ENCODE peak calls at places on chromosomes 6 and 20, in eight cellular contexts. K is heart left ventricle, U is transverse colon, S is endothelial cell of umbilical vein, Q is fibroblast of lung, G is lower lobe of right lung, T is suprapubic skin, O is K562. P is an unnamed sample.

GRCh38 chr6:84671188-84671587 is 93.2 kb downstream of the TBX18 start:
- DNase-seq in K (no peak), U (no peak), S (no peak), Q (no peak), G (no peak), T (no peak), O (no peak), P (no peak)

GRCh38 chr6:26311385-26312095 is 53.5 kb upstream of the BTN3A2 start:
- DNase-seq in K (no peak), U (peak; percentile 38), S (peak; percentile 81), Q (peak; percentile 74), G (no peak), T (no peak), O (peak; percentile 54), P (no peak)

GRCh38 chr20:23697947-23698346 is 9.1 kb upstream of the CST4 start:
- DNase-seq in K (no peak), U (no peak), S (no peak), Q (no peak), G (no peak), T (no peak), O (no peak), P (no peak)

GRCh38 chr6:15344186-15344506 is 98.3 kb downstream of the JARID2 start:
- DNase-seq in K (no peak), U (no peak), S (no peak), Q (no peak), G (no peak), T (no peak), O (no peak), P (no peak)

GRCh38 chr6:1708820-1709612 is 99.3 kb downstream of the FOXC1 start:
- DNase-seq in K (no peak), U (no peak), S (no peak), Q (no peak), G (peak; percentile 79), T (no peak), O (no peak), P (no peak)

GRCh38 chr20:62367136-62367482 is at the start of gene LAMA5:
- DNase-seq in K (peak; percentile 77), U (peak; percentile 69), S (no peak), Q (peak; percentile 35), G (peak; percentile 73), T (no peak), O (peak; percentile 87), P (no peak)

GRCh38 chr20:36206068-36206467 is 30.2 kb upstream of the AAR2 start:
- DNase-seq in K (no peak), U (no peak), S (no peak), Q (no peak), G (no peak), T (no peak), O (no peak), P (no peak)

GRCh38 chr20:59955131-59955796 is 3.0 kb upstream of the CDH26 start:
- DNase-seq in K (no peak), U (no peak), S (peak; percentile 9), Q (no peak), G (no peak), T (no peak), O (peak; percentile 39), P (no peak)

GRCh38 chr20:58389324-58389967 is 417 bp downstream of the VAPB start:
- DNase-seq in K (no peak), U (peak; percentile 48), S (peak; percentile 39), Q (peak; percentile 43), G (no peak), T (no peak), O (peak; percentile 55), P (no peak)

GRCh38 chr20:35849726-35850125 is 77.9 kb downstream of the PHF20 start:
- DNase-seq in K (no peak), U (no peak), S (peak; percentile 22), Q (no peak), G (no peak), T (no peak), O (no peak), P (no peak)

GRCh38 chr6:105748737-105749161 is 337.4 kb upstream of the PRDM1 start:
- DNase-seq in K (no peak), U (no peak), S (no peak), Q (peak; percentile 75), G (peak; percentile 44), T (no peak), O (no peak), P (peak; percentile 94)

GRCh38 chr6:19465760-19466159 is 371.4 kb upstream of the ID4 start:
- DNase-seq in K (no peak), U (no peak), S (no peak), Q (peak; percentile 75), G (no peak), T (no peak), O (no peak), P (no peak)

GRCh38 chr6:157253699-157254098 is 69.6 kb downstream of the TMEM242 start:
- DNase-seq in K (no peak), U (no peak), S (no peak), Q (no peak), G (no peak), T (no peak), O (no peak), P (no peak)

GRCh38 chr6:168819546-168819945 is 378.6 kb downstream of the SMOC2 start:
- DNase-seq in K (no peak), U (no peak), S (no peak), Q (no peak), G (no peak), T (no peak), O (no peak), P (no peak)

GRCh38 chr6:168817558-168818159 is 376.7 kb downstream of the SMOC2 start:
- DNase-seq in K (no peak), U (no peak), S (no peak), Q (no peak), G (no peak), T (no peak), O (no peak), P (no peak)

GRCh38 chr6:168815229-168815628 is 374.2 kb downstream of the SMOC2 start:
- DNase-seq in K (no peak), U (no peak), S (no peak), Q (no peak), G (no peak), T (no peak), O (no peak), P (no peak)
- TF ChIP-seq CTCF in K (no peak), U (no peak), S (no peak), Q (no peak), G (peak; percentile 12), T (no peak), O (no peak), P (peak; percentile 42)

GRCh38 chr20:40691566-40692239 is 2.7 kb upstream of the MAFB start:
- DNase-seq in K (no peak), U (no peak), S (no peak), Q (no peak), G (no peak), T (no peak), O (no peak), P (no peak)
- H3K4me3 ChIP-seq in K (no peak overlapping the region), U (no peak overlapping the region), S (no peak overlapping the region), Q (no peak overlapping the region), G (peak overlapping the region; percentile 79), T (peak overlapping the region; percentile 93), O (no peak overlapping the region), P (no peak overlapping the region)

GRCh38 chr6:89792881-89793280 is 26.7 kb downstream of the MDN1 start:
- DNase-seq in K (no peak), U (peak; percentile 13), S (peak; percentile 46), Q (peak; percentile 9), G (no peak), T (no peak), O (peak; percentile 35), P (no peak)
- TF ChIP-seq CTCF in K (no peak), U (peak; percentile 30), S (peak; percentile 38), Q (no peak), G (peak; percentile 29), T (no peak), O (peak; percentile 55), P (peak; percentile 72)

GRCh38 chr6:110646419-110646698 is 168.9 kb downstream of the CDK19 start:
- DNase-seq in K (no peak), U (no peak), S (no peak), Q (no peak), G (no peak), T (no peak), O (no peak), P (no peak)
- H3K4me3 ChIP-seq in K (no peak overlapping the region), U (no peak overlapping the region), S (no peak overlapping the region), Q (no peak overlapping the region), G (no peak overlapping the region), T (no peak overlapping the region), O (no peak overlapping the region), P (no peak overlapping the region)

GRCh38 chr6:6131492-6132109 is 124.9 kb upstream of the NRN1 start:
- DNase-seq in K (no peak), U (no peak), S (peak; percentile 6), Q (no peak), G (no peak), T (no peak), O (peak; percentile 65), P (no peak)
- TF ChIP-seq CTCF in K (no peak), U (no peak), S (peak; percentile 10), Q (peak; percentile 16), G (peak; percentile 35), T (no peak), O (peak; percentile 72), P (peak; percentile 54)

DNA sequence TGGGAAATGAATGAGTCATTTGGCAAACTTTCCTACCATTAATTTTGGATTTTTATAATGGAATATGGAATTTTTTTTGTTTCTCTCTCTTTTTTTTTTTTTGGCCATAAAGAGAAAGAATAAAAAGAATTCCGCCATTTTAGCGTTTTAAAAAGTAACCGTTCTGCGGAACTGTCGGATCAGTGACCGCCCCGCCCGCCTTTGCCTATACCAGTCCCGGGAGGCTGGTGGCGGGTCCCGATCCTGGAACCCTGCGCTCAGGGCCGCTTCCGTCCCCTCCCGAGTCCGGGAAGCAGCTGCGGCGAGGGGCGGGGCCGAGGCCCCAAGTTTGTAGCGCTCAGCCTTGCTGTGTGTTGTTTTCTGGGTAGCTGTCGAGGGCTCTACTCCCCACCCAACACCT is 609 bp downstream of the L3MBTL1 start:
- DNase-seq in K (no peak), U (peak; percentile 16), S (no peak), Q (no peak), G (no peak), T (no peak), O (peak; percentile 51), P (no peak)
- H3K4me3 ChIP-seq in K (peak overlapping the region; percentile 64), U (peak overlapping the region; percentile 71), S (peak overlapping the region; percentile 51), Q (peak overlapping the region; percentile 56), G (peak overlapping the region; percentile 66), T (peak overlapping the region; percentile 67), O (peak overlapping the region; percentile 65), P (peak overlapping the region; percentile 76)